ENCODE peak calls at places on chromosomes 3 and 15, in ten cellular contexts. N is heart right ventricle, G is HCT116, H is neural progenitor cell, K is fibroblast of mammary gland, Z is esophagus squamous epithelium, L is IMR-90, D is stomach, V is psoas muscle, Q is astrocyte. W is an unnamed sample.

GRCh38 chr3:59895972-59896371 is 846.1 kb upstream of the CFAP20DC start:
- DNase-seq in N (no peak), G (no peak), H (no peak), K (no peak), Z (no peak), L (no peak), D (no peak), V (no peak), Q (no peak), W (no peak)

GRCh38 chr3:37625051-37625450 is 236.6 kb upstream of the CTDSPL start:
- DNase-seq in N (no peak), G (no peak), H (no peak), K (no peak), Z (no peak), L (no peak), D (no peak), V (no peak), Q (no peak), W (no peak)

GRCh38 chr15:44490628-44491027 is 46.3 kb upstream of the EIF3J start:
- DNase-seq in N (no peak), G (no peak), H (no peak), K (peak; percentile 42), Z (no peak), L (peak; percentile 87), D (no peak), V (no peak), Q (peak; percentile 45), W (no peak)

GRCh38 chr3:47288966-47289910 is 6.5 kb downstream of the KLHL18 start:
- DNase-seq in N (no peak), G (no peak), H (no peak), K (peak; percentile 20), Z (no peak), L (no peak), D (no peak), V (no peak), Q (no peak), W (no peak)

GRCh38 chr15:88498991-88499390 is 31.5 kb downstream of the MRPS11 start:
- DNase-seq in N (peak; percentile 38), G (no peak), H (peak; percentile 31), K (no peak), Z (no peak), L (no peak), D (no peak), V (no peak), Q (no peak), W (no peak)

GRCh38 chr3:145865329-145865904 is 295.6 kb downstream of the PLOD2 start:
- DNase-seq in N (no peak), G (no peak), H (no peak), K (no peak), Z (no peak), L (no peak), D (no peak), V (no peak), Q (peak; percentile 58), W (no peak)

GRCh38 chr15:42100021-42100800 is 5.8 kb upstream of the PLA2G4D start:
- DNase-seq in N (no peak), G (no peak), H (no peak), K (peak; percentile 23), Z (no peak), L (peak; percentile 6), D (peak; percentile 42), V (no peak), Q (no peak), W (no peak)

GRCh38 chr3:127959873-127960272 is 44.8 kb downstream of the KBTBD12 start:
- DNase-seq in N (peak; percentile 52), G (no peak), H (peak; percentile 67), K (peak; percentile 27), Z (no peak), L (peak; percentile 4), D (peak; percentile 56), V (no peak), Q (no peak), W (no peak)

GRCh38 chr3:40841131-40841530 is 316.4 kb downstream of the ZNF621 start:
- DNase-seq in N (no peak), G (no peak), H (no peak), K (no peak), Z (no peak), L (no peak), D (no peak), V (no peak), Q (no peak), W (no peak)

GRCh38 chr3:29525254-29525881 is 244.5 kb downstream of the RBMS3 start:
- DNase-seq in N (peak; percentile 75), G (no peak), H (no peak), K (peak; percentile 67), Z (no peak), L (peak; percentile 18), D (peak; percentile 55), V (peak; percentile 54), Q (peak; percentile 42), W (peak; percentile 90)

GRCh38 chr15:64892850-64893403 is 18.8 kb upstream of the ANKDD1A start:
- DNase-seq in N (no peak), G (no peak), H (no peak), K (no peak), Z (no peak), L (no peak), D (no peak), V (no peak), Q (no peak), W (no peak)

GRCh38 chr3:185720326-185720725 is 104.5 kb downstream of the IGF2BP2 start:
- DNase-seq in N (no peak), G (no peak), H (no peak), K (no peak), Z (no peak), L (no peak), D (no peak), V (no peak), Q (no peak), W (no peak)

GRCh38 chr3:185716436-185717090 is 108.3 kb downstream of the IGF2BP2 start:
- DNase-seq in N (no peak), G (no peak), H (no peak), K (no peak), Z (no peak), L (no peak), D (no peak), V (no peak), Q (no peak), W (no peak)

GRCh38 chr3:185718736-185719456 is 105.9 kb downstream of the IGF2BP2 start:
- DNase-seq in N (no peak), G (no peak), H (no peak), K (no peak), Z (no peak), L (no peak), D (no peak), V (no peak), Q (no peak), W (no peak)

GRCh38 chr3:185717121-185717520 is 107.7 kb downstream of the IGF2BP2 start:
- DNase-seq in N (no peak), G (no peak), H (no peak), K (peak; percentile 89), Z (no peak), L (peak; percentile 93), D (no peak), V (no peak), Q (peak; percentile 81), W (peak; percentile 94)

DNA sequence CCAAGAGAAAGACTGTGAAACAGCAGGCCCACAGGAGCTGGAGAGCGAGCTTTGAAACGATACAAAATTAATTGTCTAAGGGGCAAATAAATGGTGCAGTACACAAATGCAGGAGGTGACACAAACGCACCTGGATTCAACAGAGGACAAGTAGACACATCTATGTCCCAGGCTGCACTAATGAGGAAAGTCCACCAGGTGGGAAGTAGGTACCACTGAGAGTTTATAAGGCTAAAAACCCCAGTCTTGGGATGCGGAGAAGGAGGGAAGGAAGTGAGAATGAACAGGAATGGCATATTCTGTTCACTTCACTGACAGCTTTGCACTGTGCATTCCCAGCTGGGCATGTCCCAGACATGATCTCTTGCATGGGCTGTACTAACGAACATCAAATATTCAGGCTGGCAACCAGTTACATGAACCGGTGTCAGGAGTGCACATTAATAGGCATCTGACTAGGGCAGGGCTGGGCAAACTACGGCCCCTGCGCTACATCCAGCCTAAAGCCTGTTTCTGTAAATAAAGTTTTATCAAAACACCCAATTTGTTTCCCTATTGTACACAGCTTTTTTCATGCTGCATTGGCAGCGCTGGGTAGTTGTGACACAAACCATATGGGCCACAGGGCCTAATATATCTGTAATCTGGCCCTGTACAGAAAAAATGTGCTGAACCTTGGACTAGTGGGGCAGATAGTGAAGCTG is 107.1 kb downstream of the IGF2BP2 start:
- DNase-seq in N (no peak), G (no peak), H (no peak), K (no peak), Z (no peak), L (no peak), D (no peak), V (no peak), Q (no peak), W (peak; percentile 52)
- TF ChIP-seq CTCF in N (no peak), G (no peak), H (no peak), K (peak; percentile 2), Z (peak; percentile 4), L (no peak), D (no peak), V (no peak), Q (no peak), W (peak; percentile 1)

GRCh38 chr15:55507567-55507966 is 467 bp downstream of the DNAAF4 start:
- DNase-seq in N (no peak), G (no peak), H (no peak), K (no peak), Z (no peak), L (no peak), D (no peak), V (no peak), Q (no peak), W (no peak)
- H3K4me3 ChIP-seq in N (no peak overlapping the region), G (no peak overlapping the region), H (no peak overlapping the region), K (no peak overlapping the region), Z (no peak overlapping the region), L (no peak overlapping the region), D (no peak overlapping the region), V (no peak overlapping the region), Q (no peak overlapping the region), W (no peak overlapping the region)

GRCh38 chr15:40982855-40983254 is 29.6 kb downstream of the CHAC1 start:
- DNase-seq in N (no peak), G (no peak), H (no peak), K (peak; percentile 43), Z (no peak), L (peak; percentile 93), D (no peak), V (no peak), Q (peak; percentile 86), W (peak; percentile 82)
- TF ChIP-seq CTCF in N (no peak), G (no peak), H (no peak), K (no peak), Z (no peak), L (peak; percentile 3), D (no peak), V (no peak), Q (no peak), W (no peak)

DNA sequence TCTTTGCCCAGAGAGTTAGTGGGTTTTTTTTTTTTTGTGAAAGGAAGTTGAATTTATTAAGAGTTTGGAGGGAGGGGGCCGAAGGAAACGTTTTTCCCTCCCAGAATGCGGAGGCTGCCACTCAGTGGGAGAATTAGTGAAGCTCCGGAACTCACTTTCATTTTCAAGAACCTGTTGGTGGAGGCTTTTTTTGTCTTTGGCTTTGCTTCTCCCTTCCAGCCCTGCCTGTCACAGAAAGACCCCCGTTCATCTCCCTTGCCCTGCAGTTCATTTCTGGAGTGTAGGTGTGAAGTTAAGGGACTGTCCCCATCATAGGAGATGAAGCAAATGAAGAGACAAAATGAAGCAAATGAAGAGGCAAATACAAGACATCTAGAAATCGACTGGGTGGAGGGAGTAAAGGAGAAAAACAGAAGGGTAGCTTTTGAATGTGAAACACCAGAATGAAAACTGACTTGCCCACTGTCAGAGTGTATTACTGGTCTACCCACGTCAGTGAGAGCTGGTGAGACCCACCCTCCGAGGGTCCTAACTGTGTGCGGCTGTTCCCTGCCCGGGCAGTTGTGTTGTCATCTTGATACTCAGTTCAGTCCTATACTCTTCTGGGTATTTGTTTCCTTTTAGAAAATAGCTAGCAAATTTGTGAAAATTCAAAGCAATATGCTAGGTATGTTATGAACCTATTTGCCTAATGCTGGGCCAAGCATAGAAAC is 91.5 kb downstream of the ITPR1 start:
- DNase-seq in N (peak; percentile 39), G (no peak), H (no peak), K (peak; percentile 29), Z (no peak), L (peak; percentile 16), D (no peak), V (no peak), Q (no peak), W (no peak)
- H3K4me3 ChIP-seq in N (peak overlapping the region; percentile 38), G (no peak overlapping the region), H (no peak overlapping the region), K (peak overlapping the region; percentile 28), Z (peak overlapping the region; percentile 47), L (peak overlapping the region; percentile 45), D (peak overlapping the region; percentile 24), V (peak overlapping the region; percentile 57), Q (no peak overlapping the region), W (peak overlapping the region; percentile 10)